ENCODE peak calls at places on chromosomes 5 and 9, in seven cellular contexts. K is heart right ventricle, P is HCT116, Y is foreskin fibroblast, Z is GM12865, T is thyroid gland, M is left lung. L is an unnamed sample.

GRCh38 chr9:3251309-3251708 is 274.5 kb downstream of the RFX3 start:
- DNase-seq in Z (no peak), M (no peak), P (no peak), Y (no peak), K (no peak), T (no peak), L (no peak)

GRCh38 chr5:109706065-109706464 is 16.3 kb downstream of the MAN2A1 start:
- DNase-seq in M (no peak), Z (no peak), K (no peak), Y (peak), T (no peak), P (no peak), L (no peak)

GRCh38 chr5:174204914-174205313 is 159.4 kb downstream of the NSG2 start:
- DNase-seq in P (no peak), K (no peak), Y (no peak), Z (no peak), M (no peak), T (peak), L (peak)

GRCh38 chr5:83844320-83845068 is 123.8 kb upstream of the HAPLN1 start:
- DNase-seq in P (no peak), M (peak), K (no peak), Z (peak), T (no peak), Y (peak), L (no peak)

GRCh38 chr5:149035282-149035882 is 27.5 kb downstream of the SH3TC2 start:
- DNase-seq in K (peak), M (peak), P (peak), T (peak), Z (peak), Y (peak), L (peak)

GRCh38 chr5:175878544-175879438 is 7.4 kb downstream of the CPLX2 start:
- DNase-seq in T (no peak), Y (no peak), K (no peak), P (no peak), M (peak), Z (no peak), L (peak)

GRCh38 chr5:74521401-74521800 is 119.1 kb downstream of the ENC1 start:
- DNase-seq in M (no peak), K (no peak), Z (no peak), T (no peak), Y (no peak), P (no peak), L (no peak)

GRCh38 chr9:24036459-24036858 is 210.4 kb upstream of the ELAVL2 start:
- DNase-seq in P (no peak), Z (no peak), M (no peak), T (no peak), Y (no peak), K (no peak), L (no peak)

GRCh38 chr5:10760033-10760975 is 730 bp downstream of the DAP start:
- DNase-seq in P (peak), K (peak), M (peak), T (peak), Y (peak), Z (peak), L (peak)

GRCh38 chr9:116318463-116319271 is 165.1 kb downstream of the PAPPA start:
- DNase-seq in Y (peak), P (no peak), Z (no peak), K (peak), M (peak), T (no peak), L (peak)

GRCh38 chr9:2424564-2425153 is 196.9 kb upstream of the VLDLR start:
- DNase-seq in K (peak), Z (no peak), P (no peak), T (peak), M (no peak), Y (no peak), L (no peak)

GRCh38 chr5:151758141-151758429 is 346 bp downstream of the ATOX1 start:
- DNase-seq in Y (peak), Z (no peak), M (peak), T (peak), P (no peak), K (peak), L (peak)

GRCh38 chr5:79505138-79505537 is 8.8 kb downstream of the HOMER1 start:
- DNase-seq in K (no peak), Z (no peak), Y (no peak), P (no peak), T (no peak), M (no peak), L (no peak)

GRCh38 chr9:121331992-121332685 is 37.9 kb downstream of the STOM start:
- DNase-seq in Z (no peak), Y (peak), K (no peak), T (no peak), P (no peak), M (no peak), L (no peak)

GRCh38 chr5:77924081-77924480 is 147.9 kb upstream of the TBCA start:
- DNase-seq in M (no peak), K (no peak), P (no peak), T (no peak), Y (no peak), Z (no peak), L (no peak)

GRCh38 chr5:139789116-139789844 is 6.3 kb upstream of the PSD2 start:
- DNase-seq in T (no peak), Y (no peak), K (no peak), Z (no peak), P (no peak), M (no peak), L (no peak)

GRCh38 chr9:117407436-117408022 is 7.3 kb downstream of the ASTN2 start:
- DNase-seq in Z (no peak), Y (no peak), P (no peak), M (no peak), T (no peak), K (no peak), L (no peak)

GRCh38 chr9:118751077-118751847 is 618.0 kb downstream of the BRINP1 start:
- DNase-seq in P (no peak), M (no peak), Z (no peak), Y (no peak), T (no peak), K (no peak), L (no peak)

GRCh38 chr5:168302785-168303184 is 11.3 kb downstream of the WWC1 start:
- DNase-seq in Y (peak), Z (no peak), K (no peak), M (no peak), P (peak), T (no peak), L (no peak)

GRCh38 chr9:110797611-110798010 is 129.0 kb downstream of the MUSK start:
- DNase-seq in T (no peak), Y (peak), P (no peak), Z (no peak), K (no peak), M (no peak), L (no peak)

GRCh38 chr5:143842920-143843319 is 31.0 kb downstream of the HMHB1 start:
- DNase-seq in Y (peak), T (no peak), M (no peak), K (no peak), P (no peak), Z (no peak), L (no peak)

GRCh38 chr9:71796368-71796767 is 28.1 kb upstream of the CEMIP2 start:
- DNase-seq in P (no peak), T (no peak), Y (no peak), Z (peak), K (no peak), M (no peak), L (no peak)

GRCh38 chr5:63959177-63959982 is 2.9 kb downstream of the HTR1A start:
- DNase-seq in Y (no peak), P (no peak), Z (no peak), K (no peak), M (peak), T (no peak), L (peak)

GRCh38 chr5:7592910-7593309 is 197.0 kb downstream of the ADCY2 start:
- DNase-seq in P (no peak), K (no peak), Z (peak), M (no peak), T (peak), Y (no peak), L (peak)

GRCh38 chr9:89606049-89606481 is 1.3 kb downstream of the GADD45G start:
- DNase-seq in Y (peak), P (no peak), M (peak), Z (no peak), K (peak), T (peak), L (peak)

GRCh38 chr5:10885026-10885425 is 124.0 kb upstream of the DAP start:
- DNase-seq in T (no peak), Z (no peak), P (no peak), K (no peak), Y (peak), M (no peak), L (no peak)

GRCh38 chr5:84885479-84886258 is 501.0 kb upstream of the EDIL3 start:
- DNase-seq in P (no peak), K (peak), T (no peak), Z (no peak), Y (peak), M (no peak), L (no peak)

GRCh38 chr9:106753155-106753671 is 109.8 kb upstream of the ZNF462 start:
- DNase-seq in M (no peak), K (no peak), P (no peak), Z (peak), T (no peak), Y (no peak), L (no peak)

GRCh38 chr5:126139086-126139485 is 284.1 kb upstream of the GRAMD2B start:
- DNase-seq in K (no peak), Y (peak), T (no peak), M (no peak), P (no peak), Z (no peak), L (no peak)

GRCh38 chr5:172334641-172335040 is 51.1 kb upstream of the UBTD2 start:
- DNase-seq in M (no peak), K (no peak), Z (no peak), P (no peak), T (no peak), Y (no peak), L (no peak)

GRCh38 chr5:172336666-172337310 is 53.2 kb upstream of the UBTD2 start:
- DNase-seq in Z (no peak), P (no peak), K (no peak), Y (no peak), T (no peak), M (no peak), L (no peak)

GRCh38 chr5:172336264-172336663 is 52.7 kb upstream of the UBTD2 start:
- DNase-seq in Y (no peak), Z (no peak), M (no peak), K (no peak), P (no peak), T (no peak), L (no peak)

GRCh38 chr5:172335721-172336120 is 52.2 kb upstream of the UBTD2 start:
- DNase-seq in T (no peak), K (no peak), P (no peak), Y (no peak), M (no peak), Z (no peak), L (no peak)

GRCh38 chr5:172334196-172334595 is 50.6 kb upstream of the UBTD2 start:
- DNase-seq in T (no peak), P (no peak), K (no peak), Y (no peak), M (no peak), Z (peak), L (no peak)
- TF ChIP-seq CTCF in T (no peak), P (peak), K (peak), Y (no peak), M (no peak), Z (no peak), L (no peak)

GRCh38 chr9:103757062-103757461 is 337.0 kb upstream of the SMC2 start:
- DNase-seq in T (no peak), Z (no peak), K (no peak), M (no peak), Y (no peak), P (no peak), L (no peak)

GRCh38 chr9:103755986-103756385 is 338.1 kb upstream of the SMC2 start:
- DNase-seq in Z (no peak), Y (no peak), P (no peak), M (no peak), T (no peak), K (no peak), L (no peak)

DNA sequence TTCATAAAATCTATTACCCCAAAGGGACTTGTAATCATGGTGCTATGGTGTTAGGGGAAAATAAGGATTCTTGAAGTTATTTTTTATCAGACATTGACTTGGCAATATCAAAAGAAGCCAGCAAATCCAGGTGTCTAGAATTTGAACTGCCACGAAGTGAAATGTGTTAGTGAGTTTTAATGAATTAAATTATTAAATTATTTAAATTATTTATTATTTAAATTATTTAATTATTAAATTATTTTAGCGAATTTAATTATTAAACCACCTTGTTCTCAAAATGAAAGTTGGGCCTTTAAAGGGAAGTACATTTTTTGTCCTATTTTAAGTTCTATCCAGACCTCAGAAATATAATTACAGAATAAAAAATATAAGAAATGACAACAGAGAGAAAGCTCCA is 332.6 kb upstream of the SMC2 start:
- DNase-seq in M (no peak), T (no peak), Z (no peak), P (no peak), Y (no peak), K (no peak), L (no peak)
- TF ChIP-seq CTCF in M (no peak), T (no peak), Z (no peak), P (no peak), Y (no peak), K (no peak), L (no peak)

DNA sequence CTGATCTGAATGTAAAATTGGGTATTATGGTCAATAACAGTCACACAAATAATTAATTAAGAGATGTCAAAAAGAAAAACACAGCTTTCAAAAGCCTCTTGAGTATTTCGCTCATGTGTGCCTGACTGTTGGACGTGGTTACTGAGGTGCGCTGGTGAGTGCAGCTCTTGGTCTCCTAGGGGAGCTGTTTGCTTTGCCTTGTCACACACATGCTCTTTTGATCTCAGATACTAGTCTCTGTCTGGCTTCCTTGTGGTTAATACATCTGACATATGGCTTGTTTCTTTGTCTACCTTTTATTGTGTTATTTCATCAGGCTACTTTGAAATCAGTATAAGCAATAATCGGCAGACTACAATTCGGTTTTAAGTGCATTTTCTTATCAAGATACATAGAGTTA is 51.5 kb downstream of the PCSK1 start:
- DNase-seq in Z (peak), M (no peak), Y (peak), K (peak), P (no peak), T (peak), L (peak)
- TF ChIP-seq CTCF in Z (no peak), M (no peak), Y (no peak), K (peak), P (no peak), T (peak), L (no peak)

DNA sequence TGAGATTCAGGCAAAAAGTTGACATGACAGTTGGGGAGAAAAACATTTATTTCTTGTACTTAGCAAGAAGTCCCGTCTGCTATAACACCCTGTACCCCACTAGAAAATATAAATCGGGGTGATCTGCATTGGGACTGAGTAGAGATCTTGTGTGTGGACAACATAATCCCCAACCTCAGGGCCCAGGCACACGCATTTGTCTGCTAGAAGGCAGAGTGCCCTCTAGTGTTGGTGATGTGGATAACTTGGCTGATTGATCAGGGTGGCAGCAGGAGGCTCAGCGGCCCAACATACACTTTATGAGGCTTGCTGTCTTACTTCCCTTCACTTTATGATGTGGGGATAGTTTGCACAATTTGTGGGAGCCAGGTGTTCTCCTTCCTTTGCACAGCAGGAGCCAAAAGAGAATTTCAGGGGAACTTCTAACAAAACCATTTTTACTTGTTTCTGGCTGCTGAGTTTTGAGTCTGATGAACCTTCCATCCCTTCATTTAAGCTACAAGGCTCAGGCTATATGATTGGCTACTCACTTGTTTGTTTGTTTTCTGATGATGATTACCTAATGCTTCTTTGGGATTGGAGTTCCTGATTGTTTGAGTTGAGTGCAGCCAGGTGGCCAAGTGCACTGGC is 263.2 kb downstream of the DMAC1 start:
- DNase-seq in T (peak), Z (peak), P (peak), M (no peak), K (peak), Y (peak), L (peak)
- TF ChIP-seq CTCF in T (peak), Z (peak), P (peak), M (peak), K (peak), Y (peak), L (peak)

L was measured in nephron progenitor cell.